ENCODE peak calls at places on chromosomes 5 and 9, in six cellular contexts. One of them, this sample, is unnamed.

GRCh38 chr5:58490397-58491072 is 700 bp upstream of the GAPT start:
- DNase-seq in K562: no peak
- DNase-seq in GM12878: no peak
- DNase-seq in SK-N-SH: no peak
- DNase-seq in H1: no peak
- DNase-seq in HepG2: no peak
- DNase-seq in this sample: peak

GRCh38 chr9:126489604-126490593 is 123.8 kb upstream of the LMX1B start:
- DNase-seq in K562: no peak
- DNase-seq in GM12878: no peak
- DNase-seq in SK-N-SH: no peak
- DNase-seq in H1: no peak
- DNase-seq in HepG2: no peak
- DNase-seq in this sample: no peak

GRCh38 chr5:16690243-16690839 is 73.5 kb upstream of the RETREG1 start:
- DNase-seq in K562: peak
- DNase-seq in GM12878: no peak
- DNase-seq in SK-N-SH: peak
- DNase-seq in H1: peak
- DNase-seq in HepG2: peak
- DNase-seq in this sample: peak

GRCh38 chr5:55231476-55232193 is 1.8 kb downstream of the CCNO start:
- DNase-seq in K562: no peak
- DNase-seq in GM12878: no peak
- DNase-seq in SK-N-SH: peak
- DNase-seq in H1: peak
- DNase-seq in HepG2: no peak
- DNase-seq in this sample: no peak

GRCh38 chr5:142363619-142363963 is 38.8 kb upstream of the SPRY4 start:
- DNase-seq in K562: no peak
- DNase-seq in GM12878: no peak
- DNase-seq in SK-N-SH: no peak
- DNase-seq in H1: no peak
- DNase-seq in HepG2: no peak
- DNase-seq in this sample: no peak

GRCh38 chr5:50958852-50959457 is 292.5 kb downstream of the PARP8 start:
- DNase-seq in K562: peak
- DNase-seq in GM12878: no peak
- DNase-seq in SK-N-SH: peak
- DNase-seq in H1: no peak
- DNase-seq in HepG2: peak
- DNase-seq in this sample: peak

GRCh38 chr5:6358434-6358820 is 19.9 kb downstream of the MED10 start:
- DNase-seq in K562: no peak
- DNase-seq in GM12878: no peak
- DNase-seq in SK-N-SH: no peak
- DNase-seq in H1: no peak
- DNase-seq in HepG2: no peak
- DNase-seq in this sample: no peak

GRCh38 chr5:1744393-1745189 is 55.0 kb downstream of the MRPL36 start:
- DNase-seq in K562: no peak
- DNase-seq in GM12878: no peak
- DNase-seq in SK-N-SH: no peak
- DNase-seq in H1: no peak
- DNase-seq in HepG2: no peak
- DNase-seq in this sample: no peak

GRCh38 chr9:93231121-93231694 is 47.3 kb downstream of the WNK2 start:
- DNase-seq in K562: no peak
- DNase-seq in GM12878: no peak
- DNase-seq in SK-N-SH: peak
- DNase-seq in H1: no peak
- DNase-seq in HepG2: no peak
- DNase-seq in this sample: peak

GRCh38 chr5:83721878-83722779 is 1.5 kb upstream of the HAPLN1 start:
- DNase-seq in K562: peak
- DNase-seq in GM12878: no peak
- DNase-seq in SK-N-SH: peak
- DNase-seq in H1: peak
- DNase-seq in HepG2: peak
- DNase-seq in this sample: no peak

GRCh38 chr5:491119-491855 is 33.0 kb downstream of the SLC9A3 start:
- DNase-seq in K562: no peak
- DNase-seq in GM12878: no peak
- DNase-seq in SK-N-SH: no peak
- DNase-seq in H1: no peak
- DNase-seq in HepG2: no peak
- DNase-seq in this sample: no peak

GRCh38 chr9:111969061-111969460 is 72.4 kb downstream of the UGCG start:
- DNase-seq in K562: no peak
- DNase-seq in GM12878: peak
- DNase-seq in SK-N-SH: no peak
- DNase-seq in H1: no peak
- DNase-seq in HepG2: no peak
- DNase-seq in this sample: no peak

GRCh38 chr5:165328856-165329255 is 1823.4 kb downstream of the MAT2B start:
- DNase-seq in K562: no peak
- DNase-seq in GM12878: no peak
- DNase-seq in SK-N-SH: no peak
- DNase-seq in H1: no peak
- DNase-seq in HepG2: no peak
- DNase-seq in this sample: no peak

GRCh38 chr5:134982230-134982629 is 14.5 kb downstream of the CATSPER3 start:
- DNase-seq in K562: no peak
- DNase-seq in GM12878: no peak
- DNase-seq in SK-N-SH: no peak
- DNase-seq in H1: no peak
- DNase-seq in HepG2: no peak
- DNase-seq in this sample: no peak

GRCh38 chr9:120344230-120344629 is 235.7 kb downstream of the CDK5RAP2 start:
- DNase-seq in K562: no peak
- DNase-seq in GM12878: no peak
- DNase-seq in SK-N-SH: no peak
- DNase-seq in H1: no peak
- DNase-seq in HepG2: peak
- DNase-seq in this sample: no peak

GRCh38 chr5:27124590-27124989 is 86.2 kb upstream of the CDH9 start:
- DNase-seq in K562: peak
- DNase-seq in GM12878: no peak
- DNase-seq in SK-N-SH: peak
- DNase-seq in H1: no peak
- DNase-seq in HepG2: peak
- DNase-seq in this sample: no peak

GRCh38 chr5:172598251-172599203 is 42.5 kb upstream of the NEURL1B start:
- DNase-seq in K562: no peak
- DNase-seq in GM12878: no peak
- DNase-seq in SK-N-SH: no peak
- DNase-seq in H1: no peak
- DNase-seq in HepG2: no peak
- DNase-seq in this sample: no peak

GRCh38 chr5:87116821-87117512 is 150.7 kb upstream of the RASA1 start:
- DNase-seq in K562: no peak
- DNase-seq in GM12878: peak
- DNase-seq in SK-N-SH: no peak
- DNase-seq in H1: no peak
- DNase-seq in HepG2: no peak
- DNase-seq in this sample: no peak

GRCh38 chr5:43602456-43602817 is 543 bp upstream of the NNT start:
- DNase-seq in K562: peak
- DNase-seq in GM12878: no peak
- DNase-seq in SK-N-SH: peak
- DNase-seq in H1: no peak
- DNase-seq in HepG2: peak
- DNase-seq in this sample: no peak

GRCh38 chr5:38824821-38825220 is 21.0 kb upstream of the OSMR start:
- DNase-seq in K562: no peak
- DNase-seq in GM12878: no peak
- DNase-seq in SK-N-SH: no peak
- DNase-seq in H1: no peak
- DNase-seq in HepG2: no peak
- DNase-seq in this sample: no peak

GRCh38 chr5:123371575-123372179 is 51.5 kb downstream of the CEP120 start:
- DNase-seq in K562: peak
- DNase-seq in GM12878: no peak
- DNase-seq in SK-N-SH: peak
- DNase-seq in H1: peak
- DNase-seq in HepG2: peak
- DNase-seq in this sample: no peak

GRCh38 chr5:132812123-132812948 is 766 bp upstream of the SOWAHA start:
- DNase-seq in K562: no peak
- DNase-seq in GM12878: no peak
- DNase-seq in SK-N-SH: no peak
- DNase-seq in H1: no peak
- DNase-seq in HepG2: no peak
- DNase-seq in this sample: no peak

GRCh38 chr9:128162215-128163026 is 2.4 kb downstream of the BBLN start:
- DNase-seq in K562: no peak
- DNase-seq in GM12878: no peak
- DNase-seq in SK-N-SH: no peak
- DNase-seq in H1: no peak
- DNase-seq in HepG2: no peak
- DNase-seq in this sample: no peak

GRCh38 chr9:6565312-6565711 is 80.2 kb downstream of the GLDC start:
- DNase-seq in K562: no peak
- DNase-seq in GM12878: no peak
- DNase-seq in SK-N-SH: no peak
- DNase-seq in H1: no peak
- DNase-seq in HepG2: no peak
- DNase-seq in this sample: no peak

GRCh38 chr9:72210522-72210921 is 61.3 kb downstream of the GDA start:
- DNase-seq in K562: no peak
- DNase-seq in GM12878: no peak
- DNase-seq in SK-N-SH: no peak
- DNase-seq in H1: no peak
- DNase-seq in HepG2: no peak
- DNase-seq in this sample: no peak

GRCh38 chr9:110638381-110638954 is 30.1 kb upstream of the MUSK start:
- DNase-seq in K562: no peak
- DNase-seq in GM12878: no peak
- DNase-seq in SK-N-SH: no peak
- DNase-seq in H1: no peak
- DNase-seq in HepG2: no peak
- DNase-seq in this sample: no peak

DNA sequence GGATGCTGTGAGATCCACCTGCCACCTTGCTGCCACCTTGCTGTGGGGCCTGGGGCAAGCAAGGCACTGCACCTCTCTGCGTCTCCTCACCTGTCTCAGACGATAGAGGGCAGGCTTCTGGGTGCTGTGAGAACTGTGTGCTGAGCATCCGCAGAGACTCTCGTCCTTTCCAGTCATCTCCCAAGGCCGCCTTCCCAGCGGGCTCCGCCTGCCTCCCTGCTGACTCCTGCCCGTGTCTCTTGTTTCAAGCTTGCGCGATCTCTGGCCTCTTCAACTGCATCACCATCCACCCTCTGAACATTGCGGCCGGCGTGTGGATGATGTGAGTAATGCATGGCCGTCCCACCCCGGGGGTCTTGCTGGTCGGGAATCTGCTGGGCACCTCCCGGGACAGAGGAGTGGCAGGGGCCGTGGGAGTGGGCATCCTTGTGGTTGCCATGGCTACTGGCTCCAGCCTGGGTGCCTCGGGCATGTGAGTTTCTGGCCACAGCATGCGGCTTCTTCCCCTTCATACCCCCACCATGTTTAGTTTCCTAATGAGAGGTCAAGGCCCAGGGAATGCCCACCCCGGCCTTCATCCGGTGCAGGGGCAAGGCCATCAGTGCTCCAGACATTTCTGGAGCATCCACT is 3.6 kb downstream of the CACFD1 start:
- DNase-seq in K562: peak
- DNase-seq in GM12878: no peak
- DNase-seq in SK-N-SH: no peak
- DNase-seq in H1: peak
- DNase-seq in HepG2: no peak
- DNase-seq in this sample: no peak
- TF ChIP-seq CTCF in K562: peak
- TF ChIP-seq CTCF in GM12878: peak
- TF ChIP-seq CTCF in SK-N-SH: no peak
- TF ChIP-seq CTCF in H1: no peak
- TF ChIP-seq CTCF in HepG2: peak
- TF ChIP-seq CTCF in this sample: no peak

DNA sequence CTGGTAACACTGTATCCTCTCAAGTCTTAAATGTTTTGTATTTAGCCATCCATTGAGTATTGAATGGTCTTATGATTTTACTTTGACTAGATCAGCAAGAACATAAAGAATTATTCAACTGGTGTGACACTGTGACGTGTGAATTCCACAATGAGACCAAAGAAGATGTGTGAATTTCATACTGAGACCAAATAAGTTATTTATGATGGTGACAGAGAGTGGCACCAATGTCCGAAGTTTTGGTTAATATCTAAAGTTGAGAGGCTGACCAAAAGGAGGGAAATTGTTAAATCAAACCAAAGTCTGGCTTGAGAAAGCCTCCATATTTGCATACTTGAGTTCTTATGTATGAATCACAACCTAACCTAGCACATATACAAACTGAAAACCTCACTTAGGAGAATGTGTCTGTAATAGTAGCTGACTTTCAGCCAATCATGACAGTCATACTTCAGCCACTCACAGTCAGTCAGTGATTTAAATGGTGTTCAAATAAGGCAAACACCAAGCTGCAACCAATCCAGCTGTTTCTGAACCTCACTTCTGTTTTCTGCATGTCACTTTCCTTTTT is 31.5 kb upstream of the FAM170A start:
- DNase-seq in K562: no peak
- DNase-seq in GM12878: no peak
- DNase-seq in SK-N-SH: no peak
- DNase-seq in H1: no peak
- DNase-seq in HepG2: no peak
- DNase-seq in this sample: no peak
- TF ChIP-seq GABPA in K562: no peak
- TF ChIP-seq GABPA in GM12878: no peak
- TF ChIP-seq GABPA in SK-N-SH: no peak
- TF ChIP-seq GABPA in H1: no peak
- TF ChIP-seq GABPA in HepG2: no peak
- TF ChIP-seq GABPA in this sample: no peak

GRCh38 chr9:136700959-136701664 is 11.3 kb upstream of the DIPK1B start:
- DNase-seq in K562: peak
- DNase-seq in GM12878: peak
- DNase-seq in SK-N-SH: no peak
- DNase-seq in H1: peak
- DNase-seq in HepG2: no peak
- DNase-seq in this sample: no peak
- H3K27ac ChIP-seq in K562: peak
- H3K27ac ChIP-seq in GM12878: peak
- H3K27ac ChIP-seq in SK-N-SH: no peak
- H3K27ac ChIP-seq in H1: no peak
- H3K27ac ChIP-seq in HepG2: no peak
- H3K27ac ChIP-seq in this sample: no peak

GRCh38 chr5:77431286-77431685 is 60.8 kb downstream of the WDR41 start:
- DNase-seq in K562: no peak
- DNase-seq in GM12878: no peak
- DNase-seq in SK-N-SH: no peak
- DNase-seq in H1: no peak
- DNase-seq in HepG2: no peak
- DNase-seq in this sample: no peak

GRCh38 chr5:77431719-77432118 is 60.4 kb downstream of the WDR41 start:
- DNase-seq in K562: no peak
- DNase-seq in GM12878: no peak
- DNase-seq in SK-N-SH: no peak
- DNase-seq in H1: no peak
- DNase-seq in HepG2: no peak
- DNase-seq in this sample: no peak

GRCh38 chr5:77438057-77438456 is 54.1 kb downstream of the WDR41 start:
- DNase-seq in K562: no peak
- DNase-seq in GM12878: no peak
- DNase-seq in SK-N-SH: no peak
- DNase-seq in H1: no peak
- DNase-seq in HepG2: no peak
- DNase-seq in this sample: no peak

GRCh38 chr5:77437194-77437593 is 54.9 kb downstream of the WDR41 start:
- DNase-seq in K562: no peak
- DNase-seq in GM12878: no peak
- DNase-seq in SK-N-SH: peak
- DNase-seq in H1: no peak
- DNase-seq in HepG2: peak
- DNase-seq in this sample: no peak
- TF ChIP-seq CTCF in K562: peak
- TF ChIP-seq CTCF in GM12878: peak
- TF ChIP-seq CTCF in SK-N-SH: no peak
- TF ChIP-seq CTCF in H1: no peak
- TF ChIP-seq CTCF in HepG2: peak
- TF ChIP-seq CTCF in this sample: no peak